ENCODE peak calls at places on chromosome 22, in nine cellular contexts. H, K, X, S, E, T, B, V and P are unnamed samples.

GRCh38 chr22:31496007-31496734 is at the start of gene SFI1:
- DNase-seq in H (peak; percentile 95), K (peak; percentile 67), X (peak; percentile 87), S (peak; percentile 96), E (peak; percentile 96), T (peak; percentile 83), B (peak; percentile 99), V (peak; percentile 92), P (no peak)

GRCh38 chr22:42500164-42500835 is 19.3 kb downstream of the RRP7A start:
- DNase-seq in H (peak; percentile 87), K (no peak), X (peak; percentile 35), S (peak; percentile 99), E (peak; percentile 91), T (no peak), B (peak; percentile 97), V (peak; percentile 89), P (no peak)

GRCh38 chr22:17980013-17980510 is 44.3 kb downstream of the MICAL3 start:
- DNase-seq in H (no peak), K (no peak), X (no peak), S (no peak), E (no peak), T (no peak), B (no peak), V (no peak), P (no peak)

GRCh38 chr22:24236656-24237055 is 8.2 kb downstream of the GGT5 start:
- DNase-seq in H (no peak), K (no peak), X (no peak), S (no peak), E (no peak), T (no peak), B (no peak), V (no peak), P (no peak)

GRCh38 chr22:49869091-49869830 is 15.6 kb downstream of the ZBED4 start:
- DNase-seq in H (no peak), K (no peak), X (no peak), S (no peak), E (no peak), T (no peak), B (no peak), V (no peak), P (no peak)

GRCh38 chr22:24289138-24289537 is 18.5 kb downstream of the SPECC1L start:
- DNase-seq in H (no peak), K (no peak), X (peak; percentile 84), S (peak; percentile 64), E (no peak), T (no peak), B (peak; percentile 74), V (no peak), P (no peak)

GRCh38 chr22:46465793-46466192 is 71.6 kb downstream of the CELSR1 start:
- DNase-seq in H (no peak), K (no peak), X (no peak), S (no peak), E (no peak), T (no peak), B (no peak), V (peak; percentile 78), P (no peak)

GRCh38 chr22:46951973-46952372 is 189.5 kb downstream of the TBC1D22A start:
- DNase-seq in H (no peak), K (no peak), X (no peak), S (no peak), E (no peak), T (no peak), B (no peak), V (peak; percentile 8), P (no peak)

GRCh38 chr22:47168900-47169800 is 406.7 kb downstream of the TBC1D22A start:
- DNase-seq in H (no peak), K (no peak), X (peak; percentile 8), S (peak; percentile 61), E (no peak), T (no peak), B (peak; percentile 52), V (peak; percentile 25), P (no peak)

GRCh38 chr22:43515902-43516301 is 104.1 kb downstream of the MPPED1 start:
- DNase-seq in H (peak; percentile 49), K (no peak), X (no peak), S (no peak), E (no peak), T (no peak), B (no peak), V (no peak), P (no peak)

GRCh38 chr22:24429411-24430365 is 2.3 kb downstream of the ADORA2A start:
- DNase-seq in H (no peak), K (no peak), X (peak; percentile 22), S (no peak), E (no peak), T (no peak), B (peak; percentile 50), V (peak; percentile 84), P (no peak)

GRCh38 chr22:22201185-22201924 is 43.2 kb upstream of the VPREB1 start:
- DNase-seq in H (peak; percentile 45), K (no peak), X (peak; percentile 24), S (no peak), E (no peak), T (no peak), B (peak; percentile 50), V (peak; percentile 48), P (no peak)

GRCh38 chr22:23151827-23152226 is 6.5 kb downstream of the RAB36 start:
- DNase-seq in H (no peak), K (no peak), X (no peak), S (no peak), E (no peak), T (no peak), B (no peak), V (no peak), P (no peak)

GRCh38 chr22:27996981-27997380 is 77.9 kb upstream of the PITPNB start:
- DNase-seq in H (no peak), K (no peak), X (no peak), S (no peak), E (no peak), T (no peak), B (no peak), V (no peak), P (no peak)

GRCh38 chr22:25987948-25988347 is 181.3 kb upstream of the SEZ6L start:
- DNase-seq in H (no peak), K (no peak), X (no peak), S (no peak), E (no peak), T (no peak), B (no peak), V (no peak), P (no peak)

GRCh38 chr22:49402169-49402568 is 425.5 kb downstream of the BRD1 start:
- DNase-seq in H (no peak), K (no peak), X (no peak), S (no peak), E (peak; percentile 4), T (no peak), B (no peak), V (no peak), P (no peak)

GRCh38 chr22:39610246-39610645 is 39.7 kb downstream of the CACNA1I start:
- DNase-seq in H (no peak), K (no peak), X (no peak), S (no peak), E (no peak), T (no peak), B (no peak), V (no peak), P (no peak)

GRCh38 chr22:31177420-31178162 is 17.6 kb downstream of the RNF185 start:
- DNase-seq in H (no peak), K (no peak), X (peak; percentile 96), S (peak; percentile 88), E (no peak), T (no peak), B (peak; percentile 88), V (no peak), P (no peak)

GRCh38 chr22:46012182-46012880 is 35.4 kb upstream of the WNT7B start:
- DNase-seq in H (no peak), K (no peak), X (no peak), S (no peak), E (no peak), T (no peak), B (no peak), V (no peak), P (no peak)

GRCh38 chr22:41001722-41002122 is 50.5 kb downstream of the RBX1 start:
- DNase-seq in H (no peak), K (no peak), X (peak; percentile 44), S (peak; percentile 37), E (no peak), T (no peak), B (no peak), V (no peak), P (no peak)

GRCh38 chr22:39959640-39960447 is at the start of gene TMA7B:
- DNase-seq in H (no peak), K (no peak), X (peak; percentile 75), S (peak; percentile 47), E (no peak), T (no peak), B (peak; percentile 73), V (peak; percentile 27), P (peak; percentile 23)

GRCh38 chr22:50731811-50732624 is 6.0 kb upstream of the ACR start:
- DNase-seq in H (no peak), K (no peak), X (peak; percentile 31), S (peak; percentile 88), E (peak; percentile 36), T (no peak), B (peak; percentile 91), V (peak; percentile 60), P (no peak)

GRCh38 chr22:36028646-36029405 is at the start of gene RBFOX2:
- DNase-seq in H (peak; percentile 99), K (peak; percentile 87), X (peak; percentile 95), S (peak; percentile 99), E (peak; percentile 98), T (peak; percentile 92), B (peak; percentile 99), V (peak; percentile 98), P (no peak)

GRCh38 chr22:45096256-45096907 is 67.3 kb upstream of the NUP50 start:
- DNase-seq in H (peak; percentile 75), K (no peak), X (peak; percentile 58), S (peak; percentile 82), E (peak; percentile 65), T (peak; percentile 41), B (peak; percentile 89), V (peak; percentile 58), P (no peak)

GRCh38 chr22:49166746-49167145 is 660.9 kb downstream of the BRD1 start:
- DNase-seq in H (no peak), K (no peak), X (no peak), S (no peak), E (no peak), T (no peak), B (no peak), V (no peak), P (no peak)

GRCh38 chr22:47918276-47918928 is 1156.0 kb downstream of the TBC1D22A start:
- DNase-seq in H (peak; percentile 55), K (no peak), X (no peak), S (no peak), E (no peak), T (no peak), B (no peak), V (no peak), P (no peak)

GRCh38 chr22:28024422-28024888 is 105.4 kb upstream of the PITPNB start:
- DNase-seq in H (no peak), K (no peak), X (no peak), S (no peak), E (peak; percentile 9), T (no peak), B (no peak), V (peak; percentile 11), P (no peak)